ENCODE peak calls at places on chromosomes 7 and 10, in five cellular contexts. R, H, X, U and M are unnamed samples.

GRCh38 chr7:128728608-128729007 is 10.6 kb upstream of the CALU start:
- DNase-seq in R (no peak), X (no peak), H (peak; percentile 72), U (no peak), M (no peak)

GRCh38 chr7:19519443-19519977 is 189.3 kb downstream of the POLR1F start:
- DNase-seq in H (no peak), U (no peak), X (no peak), R (no peak), M (no peak)

GRCh38 chr7:38318241-38318640 is 44.8 kb upstream of the TARP start:
- DNase-seq in X (no peak), R (no peak), H (no peak), U (no peak), M (no peak)

GRCh38 chr10:122151121-122151694 is 119.9 kb upstream of the BTBD16 start:
- DNase-seq in U (no peak), H (no peak), R (no peak), X (no peak), M (no peak)

GRCh38 chr10:123584419-123584775 is 81.8 kb upstream of the GPR26 start:
- DNase-seq in R (no peak), X (no peak), U (no peak), H (no peak), M (no peak)

GRCh38 chr10:28910960-28911359 is 233.6 kb downstream of the BAMBI start:
- DNase-seq in U (no peak), R (no peak), X (no peak), H (peak; percentile 85), M (no peak)

GRCh38 chr10:133324198-133324792 is 12.4 kb downstream of the CALY start:
- DNase-seq in H (peak; percentile 55), X (no peak), U (peak; percentile 62), R (no peak), M (peak; percentile 89)

GRCh38 chr10:59748834-59749233 is 4.4 kb downstream of the MRLN start:
- DNase-seq in X (no peak), U (no peak), H (no peak), R (no peak), M (no peak)

GRCh38 chr10:6384031-6384430 is 181.3 kb downstream of the PFKFB3 start:
- DNase-seq in H (no peak), U (no peak), R (no peak), X (no peak), M (no peak)

GRCh38 chr10:110516815-110517492 is 19.2 kb downstream of the DUSP5 start:
- DNase-seq in X (no peak), R (no peak), U (no peak), H (no peak), M (no peak)

GRCh38 chr7:71497233-71497946 is 365.4 kb downstream of the GALNT17 start:
- DNase-seq in U (no peak), R (no peak), X (no peak), H (no peak), M (no peak)

GRCh38 chr7:144439717-144440116 is 36.2 kb upstream of the NOBOX start:
- DNase-seq in H (no peak), X (no peak), U (no peak), R (no peak), M (no peak)

GRCh38 chr10:24214762-24215161 is 5.8 kb downstream of the KIAA1217 start:
- DNase-seq in H (no peak), R (no peak), X (no peak), U (no peak), M (no peak)

GRCh38 chr7:157887400-157887799 is 550.6 kb downstream of the DNAJB6 start:
- DNase-seq in U (no peak), X (no peak), H (no peak), R (no peak), M (no peak)
- H3K9ac ChIP-seq in U (no peak overlapping the region), X (no peak overlapping the region), H (no peak overlapping the region), R (no peak overlapping the region), M (no peak overlapping the region)

DNA sequence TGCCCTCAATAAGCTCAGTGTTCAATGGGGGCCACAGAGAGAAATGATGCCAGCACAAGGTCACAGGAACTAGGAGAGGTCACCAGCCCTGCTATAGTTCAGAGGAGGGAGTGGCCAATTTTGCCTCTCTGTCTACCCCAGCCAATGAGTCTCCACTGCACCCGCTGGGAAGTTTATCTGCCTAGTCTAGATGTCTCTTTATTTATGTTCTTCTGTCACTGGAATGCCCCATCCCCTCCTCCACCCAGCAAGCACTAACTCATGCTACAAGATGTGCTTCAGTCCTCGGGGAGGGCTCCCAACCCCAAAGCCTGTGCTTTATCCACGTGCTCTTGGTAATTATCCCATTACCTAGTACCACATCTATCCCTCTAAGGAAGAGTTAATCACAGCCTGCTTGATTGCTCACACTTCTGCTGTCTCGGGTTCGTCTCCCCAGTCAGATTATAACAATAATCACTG is 4.1 kb downstream of the HIP1 start:
- DNase-seq in H (peak; percentile 79), X (no peak), U (peak; percentile 45), R (no peak), M (no peak)
- H3K4me2 ChIP-seq in H (peak overlapping the region; percentile 8), X (no peak overlapping the region), U (no peak overlapping the region), R (no peak overlapping the region), M (no peak overlapping the region)

DNA sequence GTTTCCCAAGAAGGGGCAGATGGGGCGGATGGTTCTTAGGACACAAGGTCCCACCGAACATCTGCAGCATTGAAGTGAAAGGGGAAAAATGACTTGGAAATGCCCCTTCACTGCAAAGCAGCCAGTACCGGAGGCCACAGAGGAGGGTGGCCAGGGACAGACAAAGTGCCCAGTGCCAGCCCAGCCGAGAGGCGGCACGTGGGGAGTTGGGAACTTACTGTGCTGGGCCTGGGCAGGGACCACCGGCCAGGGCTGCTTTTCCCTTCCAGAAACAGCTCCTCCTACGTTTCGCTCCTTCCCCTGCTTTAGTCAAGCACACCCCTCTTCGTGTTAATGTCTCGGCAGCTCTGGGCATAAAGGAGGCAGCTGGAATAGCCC is 129.2 kb downstream of the TNS3 start:
- DNase-seq in U (no peak), X (no peak), R (no peak), H (no peak), M (no peak)
- H3K9ac ChIP-seq in U (no peak overlapping the region), X (no peak overlapping the region), R (no peak overlapping the region), H (peak overlapping the region; percentile 51), M (no peak overlapping the region)

DNA sequence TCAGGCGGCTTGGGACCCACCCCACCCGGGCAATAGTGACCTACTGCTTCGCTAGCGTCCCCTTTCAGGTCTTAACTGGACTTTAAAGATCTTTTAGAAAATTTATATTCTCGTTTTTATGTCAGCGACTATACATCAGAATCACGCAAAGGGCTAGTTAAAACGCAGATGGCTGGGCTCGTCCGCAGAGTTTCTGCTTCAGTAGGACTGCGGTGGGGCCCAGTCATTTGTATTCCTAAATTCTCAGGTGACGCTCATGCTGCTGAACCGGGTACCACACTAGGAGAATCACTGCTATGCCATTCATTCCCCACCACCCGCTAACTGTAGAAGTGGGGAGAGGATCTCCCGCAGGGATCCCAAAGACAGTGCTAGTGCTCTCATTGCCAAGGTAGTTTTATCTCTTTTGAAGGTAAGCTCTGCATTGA is 12.0 kb upstream of the SP8 start:
- DNase-seq in X (no peak), U (no peak), R (no peak), H (no peak), M (no peak)
- H3K4me2 ChIP-seq in X (peak overlapping the region; percentile 87), U (peak overlapping the region; percentile 61), R (peak overlapping the region; percentile 74), H (no peak overlapping the region), M (no peak overlapping the region)

DNA sequence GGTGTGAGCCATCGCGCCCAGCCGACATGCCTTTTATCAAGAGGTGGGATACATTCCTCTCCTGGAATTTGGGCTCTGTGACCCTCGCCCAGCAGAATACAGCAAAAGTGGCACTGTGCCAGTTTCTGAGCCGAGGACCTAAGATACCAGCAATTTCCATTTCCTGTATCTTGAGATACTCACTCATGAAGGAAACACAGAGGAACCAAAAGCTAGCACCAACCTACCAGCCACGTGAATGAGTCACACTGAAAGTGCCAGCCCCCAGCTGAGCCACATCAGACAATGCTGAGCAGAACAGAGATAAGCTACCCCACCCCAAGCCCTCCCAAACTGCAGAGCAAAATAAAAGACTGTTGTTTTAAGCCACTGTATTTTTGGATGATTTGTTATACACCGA is 56.3 kb downstream of the CACUL1 start:
- DNase-seq in R (no peak), X (peak; percentile 93), H (peak; percentile 72), U (peak; percentile 10), M (peak; percentile 88)
- H3K9ac ChIP-seq in R (no peak overlapping the region), X (peak overlapping the region; percentile 20), H (no peak overlapping the region), U (no peak overlapping the region), M (peak overlapping the region; percentile 12)

DNA sequence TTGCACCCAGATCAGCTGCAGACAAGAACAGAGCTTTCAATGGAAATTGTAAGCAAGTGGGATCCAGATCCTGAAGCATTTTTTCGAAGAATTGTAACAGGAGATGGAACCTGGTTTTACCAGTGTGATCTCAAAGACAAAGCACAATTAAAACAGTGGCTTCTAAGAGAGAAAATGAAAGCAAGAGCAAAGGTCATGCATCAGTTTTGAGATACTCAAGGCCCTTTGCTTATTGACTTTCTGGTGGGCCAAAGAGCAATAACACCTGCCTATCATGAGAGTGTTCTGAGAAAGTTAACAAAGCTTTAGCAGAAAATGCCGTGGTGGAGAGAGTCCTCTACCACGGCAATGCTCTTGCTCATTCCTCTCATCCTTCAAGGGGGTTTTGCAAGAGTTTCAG is 194.8 kb downstream of the TMEM178B start:
- DNase-seq in H (no peak), X (no peak), U (peak; percentile 56), R (no peak), M (no peak)
- H3K4me2 ChIP-seq in H (no peak overlapping the region), X (no peak overlapping the region), U (peak overlapping the region; percentile 32), R (no peak overlapping the region), M (no peak overlapping the region)